ENCODE peak calls at places on chromosomes 16 and 17, in five cellular contexts. D is putamen, Y is AG08395, W is gastrocnemius medialis, I is breast epithelium. E is an unnamed sample.

GRCh38 chr17:76716834-76717205 is 6.1 kb upstream of the MXRA7 start:
- DNase-seq in D (no peak), Y (peak; percentile 83), W (no peak), I (no peak), E (peak; percentile 26)

GRCh38 chr17:68600123-68600880 is 865 bp downstream of the FAM20A start:
- DNase-seq in D (no peak), Y (no peak), W (peak; percentile 14), I (no peak), E (peak; percentile 50)

GRCh38 chr16:87812200-87812656 is 46.4 kb upstream of the KLHDC4 start:
- DNase-seq in D (no peak), Y (no peak), W (no peak), I (no peak), E (no peak)

GRCh38 chr17:63945851-63946439 is 13.8 kb upstream of the CD79B start:
- DNase-seq in D (no peak), Y (no peak), W (no peak), I (no peak), E (no peak)

GRCh38 chr16:3800477-3801270 is 79.8 kb downstream of the CREBBP start:
- DNase-seq in D (no peak), Y (no peak), W (no peak), I (no peak), E (no peak)

GRCh38 chr17:17669081-17669850 is 12.0 kb upstream of the RAI1 start:
- DNase-seq in D (no peak), Y (no peak), W (no peak), I (no peak), E (peak; percentile 34)

GRCh38 chr16:14629612-14629918 is 495 bp downstream of the PARN start:
- DNase-seq in D (no peak), Y (peak; percentile 7), W (no peak), I (no peak), E (no peak)

GRCh38 chr16:82936941-82937551 is 310.3 kb downstream of the CDH13 start:
- DNase-seq in D (no peak), Y (no peak), W (no peak), I (no peak), E (no peak)

GRCh38 chr16:17555176-17555575 is 84.4 kb upstream of the XYLT1 start:
- DNase-seq in D (no peak), Y (peak; percentile 71), W (no peak), I (no peak), E (no peak)

GRCh38 chr16:19389246-19389645 is 28.4 kb upstream of the TMC5 start:
- DNase-seq in D (no peak), Y (no peak), W (no peak), I (peak; percentile 70), E (no peak)